ENCODE peak calls at places on chromosomes 11 and 22, in ten cellular contexts. W, Z, M, F, T, C, V, R, I and A are unnamed samples. For H3K9me3, the result is how much of the 10 kb centered on the place peaks cover.

GRCh38 chr11:112281776-112282175 is 21.1 kb upstream of the PLET1 start:
- DNase-seq in Z (no peak), W (no peak), F (no peak), C (no peak), T (no peak), R (no peak), I (no peak), M (no peak), V (peak), A (no peak)

GRCh38 chr11:128845334-128845780 is 21.7 kb downstream of the KCNJ1 start:
- DNase-seq in W (no peak), I (no peak), C (no peak), R (no peak), Z (no peak), M (no peak), V (peak), T (no peak), F (no peak), A (no peak)

GRCh38 chr11:112364962-112365481 is 104.4 kb upstream of the PLET1 start:
- DNase-seq in T (peak), M (peak), R (no peak), I (no peak), Z (peak), C (peak), F (no peak), W (no peak), V (no peak), A (no peak)

GRCh38 chr22:42408815-42409529 is 23.2 kb downstream of the NFAM1 start:
- DNase-seq in T (no peak), Z (no peak), R (no peak), M (no peak), W (no peak), V (no peak), C (no peak), I (no peak), F (no peak), A (no peak)

GRCh38 chr22:44807915-44808690 is 55.7 kb downstream of the ARHGAP8 start:
- DNase-seq in I (no peak), C (no peak), F (no peak), V (peak), M (no peak), R (peak), W (no peak), T (no peak), Z (no peak), A (no peak)

GRCh38 chr11:126391286-126391954 is 35.9 kb downstream of the ST3GAL4 start:
- DNase-seq in C (no peak), Z (no peak), W (no peak), T (no peak), I (no peak), F (no peak), R (no peak), V (no peak), M (no peak), A (no peak)

GRCh38 chr22:19554834-19555404 is 30.7 kb upstream of the CLDN5 start:
- DNase-seq in R (peak), T (no peak), W (no peak), C (peak), F (no peak), M (peak), I (no peak), V (no peak), Z (peak), A (peak)

GRCh38 chr11:50379484-50379883 is 346.8 kb downstream of the OR4C45 start:
- DNase-seq in C (no peak), V (no peak), I (no peak), M (no peak), R (no peak), T (no peak), F (no peak), W (no peak), Z (no peak), A (no peak)

GRCh38 chr11:96098511-96099241 is 174.8 kb upstream of the MTMR2 start:
- DNase-seq in M (peak), Z (peak), F (no peak), V (no peak), T (no peak), C (no peak), R (no peak), I (no peak), W (no peak), A (no peak)

GRCh38 chr22:35739642-35740041 is 22.0 kb downstream of the APOL5 start:
- DNase-seq in F (no peak), M (no peak), I (no peak), W (no peak), R (peak), T (no peak), V (no peak), C (no peak), Z (peak), A (no peak)

GRCh38 chr22:29842740-29843139 is 4.7 kb upstream of the ASCC2 start:
- DNase-seq in Z (peak), T (peak), W (no peak), F (no peak), I (no peak), V (no peak), M (peak), R (no peak), C (no peak), A (no peak)

GRCh38 chr11:69365567-69365966 is 71.6 kb downstream of the MYEOV start:
- DNase-seq in V (no peak), R (no peak), T (no peak), C (no peak), Z (no peak), M (no peak), I (no peak), F (no peak), W (no peak), A (no peak)

GRCh38 chr22:21802056-21802455 is 65.4 kb downstream of the MAPK1 start:
- DNase-seq in M (peak), Z (peak), W (no peak), I (no peak), C (no peak), T (no peak), F (no peak), V (no peak), R (no peak), A (no peak)

GRCh38 chr11:70650075-70650909 is 252.0 kb downstream of the CTTN start:
- DNase-seq in C (no peak), V (peak), R (no peak), I (no peak), T (peak), W (peak), Z (peak), M (peak), F (peak), A (peak)

GRCh38 chr11:42338056-42338455 is 878.6 kb upstream of the LRRC4C start:
- DNase-seq in C (no peak), R (no peak), M (no peak), V (no peak), Z (no peak), I (no peak), F (no peak), T (no peak), W (no peak), A (no peak)

GRCh38 chr11:119056397-119056999 is 507 bp downstream of the HYOU1 start:
- DNase-seq in C (peak), F (no peak), V (peak), W (peak), I (peak), M (peak), T (no peak), Z (peak), R (peak), A (no peak)

GRCh38 chr11:125364085-125364822 is 131.8 kb downstream of the FEZ1 start:
- DNase-seq in T (no peak), Z (peak), V (no peak), W (no peak), I (no peak), M (peak), C (no peak), F (no peak), R (no peak), A (no peak)

GRCh38 chr11:112249871-112250590 is 10.6 kb downstream of the PLET1 start:
- DNase-seq in V (no peak), F (no peak), T (no peak), Z (peak), I (no peak), R (no peak), W (no peak), M (no peak), C (no peak), A (no peak)

GRCh38 chr11:67558084-67558772 is 25.4 kb upstream of the GSTP1 start:
- DNase-seq in Z (peak), F (no peak), T (no peak), R (no peak), C (no peak), I (peak), V (no peak), W (peak), M (no peak), A (no peak)

GRCh38 chr22:46057762-46058420 is 80.9 kb upstream of the WNT7B start:
- DNase-seq in F (no peak), R (no peak), I (no peak), T (no peak), M (no peak), W (peak), Z (peak), C (peak), V (peak), A (no peak)

GRCh38 chr11:68659158-68659921 is 25.0 kb upstream of the GAL start:
- DNase-seq in W (peak), T (peak), I (no peak), M (peak), R (no peak), V (no peak), Z (peak), C (peak), F (peak), A (no peak)

GRCh38 chr22:36303874-36304273 is 50.9 kb downstream of the APOL1 start:
- DNase-seq in Z (no peak), I (no peak), R (no peak), F (no peak), T (no peak), W (no peak), V (no peak), M (no peak), C (no peak), A (no peak)

GRCh38 chr11:13277719-13278619 is at the start of gene BMAL1:
- DNase-seq in W (peak), I (peak), R (peak), V (no peak), C (peak), M (no peak), F (peak), T (no peak), Z (peak), A (no peak)

GRCh38 chr11:33290319-33290718 is 33.1 kb downstream of the HIPK3 start:
- DNase-seq in M (no peak), C (no peak), R (no peak), V (no peak), Z (no peak), I (no peak), T (no peak), W (no peak), F (no peak), A (no peak)

GRCh38 chr11:72821221-72821919 is 7.2 kb downstream of the ATG16L2 start:
- DNase-seq in M (no peak), I (no peak), Z (no peak), T (no peak), C (no peak), V (no peak), R (peak), W (no peak), F (no peak), A (no peak)

GRCh38 chr11:34104680-34105078 is 750 bp upstream of the NAT10 start:
- DNase-seq in C (no peak), M (no peak), W (no peak), Z (peak), V (no peak), F (no peak), I (no peak), T (peak), R (no peak), A (no peak)

GRCh38 chr11:29260939-29261705 is 755.7 kb downstream of the KCNA4 start:
- DNase-seq in R (no peak), M (peak), I (no peak), F (no peak), T (peak), C (no peak), V (no peak), Z (peak), W (no peak), A (no peak)

GRCh38 chr22:38109391-38110000 is 988 bp downstream of the BAIAP2L2 start:
- DNase-seq in T (no peak), Z (no peak), V (peak), W (no peak), I (peak), C (no peak), M (no peak), F (no peak), R (no peak), A (no peak)

GRCh38 chr11:14908214-14908880 is 16.3 kb upstream of the CYP2R1 start:
- DNase-seq in F (no peak), C (no peak), R (peak), V (peak), W (no peak), Z (peak), I (no peak), M (peak), T (no peak), A (no peak)

GRCh38 chr11:102267602-102268001 is 49.7 kb upstream of the BIRC3 start:
- DNase-seq in C (no peak), V (no peak), R (no peak), W (no peak), I (no peak), F (no peak), M (peak), T (no peak), Z (peak), A (no peak)

GRCh38 chr11:131750152-131750551 is 379.7 kb downstream of the NTM start:
- DNase-seq in V (no peak), C (no peak), W (no peak), Z (peak), M (no peak), T (no peak), F (no peak), I (no peak), R (no peak), A (no peak)

GRCh38 chr11:72831521-72832300 is 17.5 kb downstream of the ATG16L2 start:
- DNase-seq in T (peak), R (peak), I (peak), F (peak), W (peak), C (peak), V (peak), Z (peak), M (peak), A (peak)

GRCh38 chr11:96540875-96541274 is 151.1 kb downstream of the JRKL start:
- DNase-seq in T (no peak), M (no peak), C (no peak), F (no peak), R (no peak), V (no peak), W (no peak), Z (no peak), I (no peak), A (no peak)

GRCh38 chr11:111221208-111221607 is 24.3 kb upstream of the POU2AF2 start:
- DNase-seq in T (no peak), C (no peak), R (no peak), W (no peak), I (no peak), Z (no peak), M (no peak), V (no peak), F (no peak), A (no peak)

GRCh38 chr11:100777118-100777517 is 90.0 kb downstream of the ARHGAP42 start:
- DNase-seq in Z (no peak), I (no peak), V (no peak), F (no peak), M (no peak), R (no peak), T (peak), W (no peak), C (no peak), A (no peak)

GRCh38 chr11:64987998-64988854 is 8.5 kb downstream of the BATF2 start:
- DNase-seq in I (no peak), T (no peak), C (no peak), Z (no peak), M (no peak), V (peak), F (no peak), W (no peak), R (no peak), A (no peak)

GRCh38 chr11:59178401-59178800 is 6.5 kb downstream of the DTX4 start:
- DNase-seq in R (no peak), C (no peak), F (no peak), M (no peak), W (no peak), T (no peak), Z (no peak), I (no peak), V (no peak), A (no peak)

GRCh38 chr11:122226810-122227379 is 110.9 kb upstream of the BLID start:
- DNase-seq in F (no peak), R (no peak), M (no peak), I (no peak), V (no peak), C (no peak), W (no peak), Z (peak), T (no peak), A (no peak)

GRCh38 chr11:122229078-122229477 is 113.1 kb upstream of the BLID start:
- DNase-seq in R (no peak), I (no peak), C (no peak), T (no peak), Z (peak), F (no peak), V (no peak), M (peak), W (no peak), A (no peak)

GRCh38 chr11:122230387-122230760 is 114.4 kb upstream of the BLID start:
- DNase-seq in V (no peak), R (no peak), C (no peak), M (peak), F (no peak), Z (peak), T (no peak), W (no peak), I (no peak), A (no peak)

GRCh38 chr11:122232985-122233384 is 117.0 kb upstream of the BLID start:
- DNase-seq in T (no peak), R (no peak), Z (no peak), M (no peak), F (no peak), I (no peak), V (no peak), C (no peak), W (no peak), A (no peak)

DNA sequence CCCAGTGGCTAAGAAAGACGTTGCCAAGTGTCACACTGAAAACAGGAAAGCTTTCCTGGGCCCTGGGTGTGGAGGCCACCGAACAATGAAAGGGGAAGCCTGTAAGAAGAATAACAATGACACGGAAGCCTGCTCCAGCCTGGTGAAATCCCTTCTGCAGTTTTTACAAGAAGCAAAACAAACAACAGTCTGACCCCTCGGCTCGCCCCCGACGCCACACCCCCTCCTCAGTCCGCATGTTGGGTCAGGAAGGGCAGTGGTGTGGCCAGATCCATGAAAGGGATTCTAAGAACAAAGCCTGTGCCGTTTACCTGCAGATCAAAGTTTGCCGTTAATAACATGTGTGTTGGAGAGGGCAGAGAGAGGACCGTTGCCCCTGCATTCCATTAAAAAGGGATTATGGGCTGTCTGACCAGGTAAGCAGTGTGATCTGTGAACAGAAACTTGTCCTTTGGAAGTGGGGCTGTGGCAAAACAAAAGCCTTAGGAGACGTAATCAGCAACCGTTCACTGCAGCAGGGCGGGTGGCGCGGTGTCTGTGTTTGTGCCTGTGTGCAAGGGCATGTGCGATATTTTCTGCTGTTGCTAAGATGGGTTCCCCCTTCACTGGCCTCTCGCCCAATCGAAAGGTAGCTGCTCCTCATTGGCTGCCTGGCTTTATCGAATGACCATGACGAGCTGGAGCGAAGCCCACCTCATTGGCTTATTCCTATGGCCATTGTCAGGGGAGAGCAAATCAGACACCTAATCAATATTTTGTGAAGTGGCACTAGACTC is 113.8 kb upstream of the BLID start:
- DNase-seq in C (no peak), I (no peak), Z (no peak), F (no peak), V (no peak), W (peak), M (no peak), R (no peak), T (no peak), A (peak)
- H3K9me3 ChIP-seq in C (under half), I (under half), Z (under half), F (under half), V (under half), W (under half), M (under half), R (under half), T (under half), A (under half)

DNA sequence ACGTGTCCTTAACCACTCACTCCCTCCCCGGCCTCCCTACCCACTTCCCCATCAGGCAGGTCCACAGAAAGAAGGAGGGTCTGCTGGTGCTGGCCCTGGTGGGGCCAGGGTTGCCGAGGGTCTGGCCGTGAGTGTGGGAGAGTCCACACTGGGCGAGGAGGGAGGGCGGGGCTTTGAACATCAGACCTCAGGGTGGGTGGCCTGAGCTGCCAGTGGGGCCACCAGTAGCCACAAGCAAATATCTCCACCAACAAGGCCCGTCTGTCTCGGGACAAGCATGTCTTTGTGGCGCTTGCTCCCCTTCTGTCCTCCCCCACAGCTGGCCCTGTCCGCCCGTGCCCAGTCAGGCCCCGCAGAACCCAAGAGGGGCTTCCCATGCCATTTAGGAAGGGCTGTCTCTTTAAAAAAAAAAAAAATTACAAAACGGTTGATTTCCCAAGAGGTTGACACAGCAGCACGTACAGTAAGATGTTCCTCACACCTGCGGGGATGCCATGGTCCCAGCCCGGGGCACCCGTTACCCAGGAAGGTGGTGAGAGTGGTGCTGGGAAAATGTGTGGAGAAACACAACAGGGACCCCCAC is 17.7 kb upstream of the TALDO1 start:
- DNase-seq in F (no peak), W (no peak), R (no peak), C (no peak), V (no peak), T (no peak), Z (no peak), M (no peak), I (no peak), A (no peak)
- H3K4me3 ChIP-seq in F (no peak), W (no peak), R (no peak), C (no peak), V (no peak), T (no peak), Z (no peak), M (no peak), I (no peak), A (no peak)

DNA sequence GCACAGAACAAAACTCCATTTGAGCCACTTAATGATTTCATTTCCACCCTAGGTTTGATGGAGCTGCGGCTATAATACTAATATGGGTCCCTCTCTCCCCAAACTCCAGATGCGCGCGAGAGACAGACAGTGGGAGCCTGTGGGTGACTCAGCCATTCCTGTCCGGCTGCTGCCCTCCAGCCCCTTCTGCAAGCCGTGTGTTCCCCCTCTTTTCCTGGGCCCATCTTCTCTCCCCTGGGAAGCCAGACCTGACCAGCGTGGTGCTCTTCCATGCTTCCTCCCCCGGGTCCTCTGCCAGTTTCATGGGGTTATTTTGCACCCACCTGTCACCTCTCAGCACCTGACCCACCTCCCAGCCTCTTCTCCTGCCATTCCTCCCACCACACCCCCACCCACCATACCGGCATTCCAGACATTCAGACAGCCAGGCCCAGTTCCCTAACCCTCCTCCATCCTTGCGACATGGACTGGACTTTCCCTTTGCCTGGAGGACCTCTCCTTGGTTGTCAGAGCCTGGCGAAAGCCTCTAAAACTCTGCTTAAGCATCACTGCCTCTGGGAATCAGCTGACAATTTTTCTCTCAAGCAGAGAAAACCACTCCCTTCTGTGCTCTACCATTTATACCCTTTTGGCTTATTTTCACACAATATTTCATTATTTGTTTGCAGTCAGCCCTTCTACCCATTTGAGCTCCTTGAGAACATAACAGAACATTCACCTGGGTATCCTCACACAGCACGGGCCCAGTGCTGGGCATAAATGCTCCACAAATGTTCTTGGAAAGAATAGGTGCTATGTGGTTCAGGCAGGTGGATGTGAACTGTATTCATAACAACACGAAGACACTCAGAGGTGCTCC is 10.7 kb downstream of the SPATA19 start:
- DNase-seq in F (no peak), Z (no peak), W (no peak), I (no peak), M (no peak), R (no peak), V (no peak), C (no peak), T (no peak), A (no peak)
- H3K9me3 ChIP-seq in F (under half), Z (under half), W (under half), I (under half), M (under half), R (under half), V (under half), C (under half), T (under half), A (under half)

GRCh38 chr11:40183073-40184064 is 1276.1 kb downstream of the LRRC4C start:
- DNase-seq in F (no peak), C (no peak), V (no peak), Z (no peak), W (no peak), R (no peak), T (no peak), M (no peak), I (no peak), A (no peak)
- H3K4me3 ChIP-seq in F (no peak), C (no peak), V (no peak), Z (no peak), W (no peak), R (no peak), T (no peak), M (no peak), I (no peak), A (no peak)